ENCODE peak calls at places on chromosomes 4 and X, in nine cellular contexts. N is cerebellum; L is aorta; T is mucosa of gallbladder; S is effector memory CD4-positive, alpha-beta T cell; I is A549; D is A172; A is AML-193; J is activated CD8-positive, alpha-beta memory T cell treated with anti-CD3 and anti-CD28 coated beads, Interleukin-2, amount 50 U/mL, for 4 hours. C is an unnamed sample.

GRCh38 chr4:183658362-183659028 is 490 bp downstream of the RWDD4 start:
- DNase-seq in N (peak), L (peak), T (no peak), S (no peak), I (no peak), D (no peak), A (peak), J (peak), C (no peak)

GRCh38 chr4:81404294-81404693 is 67.4 kb downstream of the RASGEF1B start:
- DNase-seq in N (no peak), L (no peak), T (no peak), S (no peak), I (no peak), D (no peak), A (no peak), J (no peak), C (no peak)

GRCh38 chr4:23909671-23910070 is 19.8 kb upstream of the PPARGC1A start:
- DNase-seq in N (no peak), L (no peak), T (no peak), S (no peak), I (no peak), D (no peak), A (no peak), J (no peak), C (no peak)

GRCh38 chr4:62450740-62451139 is 1250.6 kb downstream of the ADGRL3 start:
- DNase-seq in N (no peak), L (no peak), T (no peak), S (no peak), I (no peak), D (no peak), A (no peak), J (no peak), C (no peak)

GRCh38 chr4:92334716-92335350 is 31.1 kb downstream of the GRID2 start:
- DNase-seq in N (peak), L (no peak), T (no peak), S (no peak), I (no peak), D (peak), A (no peak), J (no peak), C (no peak)

GRCh38 chr4:83128235-83128929 is 13.9 kb upstream of the PLAC8 start:
- DNase-seq in N (no peak), L (no peak), T (no peak), S (no peak), I (no peak), D (peak), A (peak), J (no peak), C (no peak)

GRCh38 chr4:688695-689497 is at the start of gene SLC49A3:
- DNase-seq in N (no peak), L (peak), T (no peak), S (no peak), I (no peak), D (no peak), A (no peak), J (no peak), C (no peak)

GRCh38 chr4:13866881-13867280 is 239.4 kb upstream of the BOD1L1 start:
- DNase-seq in N (no peak), L (no peak), T (no peak), S (no peak), I (no peak), D (no peak), A (no peak), J (no peak), C (no peak)

GRCh38 chr4:121656269-121656641 is 40.5 kb downstream of the ANXA5 start:
- DNase-seq in N (no peak), L (no peak), T (peak), S (no peak), I (no peak), D (peak), A (peak), J (no peak), C (no peak)

GRCh38 chr4:180380733-180381132 is 1862.5 kb upstream of the TENM3 start:
- DNase-seq in N (no peak), L (no peak), T (no peak), S (no peak), I (no peak), D (peak), A (no peak), J (no peak), C (no peak)

GRCh38 chr4:40269133-40269532 is 66.0 kb upstream of the CHRNA9 start:
- DNase-seq in N (no peak), L (no peak), T (no peak), S (no peak), I (no peak), D (no peak), A (no peak), J (no peak), C (no peak)

GRCh38 chrX:148135738-148136137 is 154.6 kb downstream of the FMR1NB start:
- DNase-seq in N (no peak), L (no peak), T (peak), S (no peak), I (no peak), D (peak), A (no peak), J (no peak), C (no peak)

GRCh38 chrX:106499473-106499872 is 112.3 kb upstream of the RADX start:
- DNase-seq in N (no peak), L (no peak), T (no peak), S (no peak), I (no peak), D (no peak), A (no peak), J (no peak), C (no peak)

GRCh38 chrX:68060506-68061205 is 372.6 kb downstream of the OPHN1 start:
- DNase-seq in N (no peak), L (no peak), T (no peak), S (no peak), I (no peak), D (peak), A (no peak), J (no peak), C (no peak)

GRCh38 chr4:150911326-150911725 is 103.8 kb downstream of the LRBA start:
- DNase-seq in N (no peak), L (no peak), T (no peak), S (no peak), I (no peak), D (no peak), A (no peak), J (no peak), C (no peak)

GRCh38 chr4:163263601-163264000 is 68.8 kb downstream of the NPY1R start:
- DNase-seq in N (no peak), L (no peak), T (no peak), S (no peak), I (no peak), D (no peak), A (no peak), J (no peak), C (no peak)

GRCh38 chr4:13088726-13089658 is 395.1 kb downstream of the RAB28 start:
- DNase-seq in N (peak), L (no peak), T (no peak), S (no peak), I (no peak), D (peak), A (no peak), J (no peak), C (no peak)

GRCh38 chr4:140355288-140355687 is 18.2 kb upstream of the SCOC start:
- DNase-seq in N (no peak), L (no peak), T (no peak), S (no peak), I (no peak), D (no peak), A (no peak), J (no peak), C (no peak)

GRCh38 chr4:168039593-168039992 is 52.7 kb upstream of the ANXA10 start:
- DNase-seq in N (no peak), L (no peak), T (no peak), S (no peak), I (no peak), D (no peak), A (no peak), J (no peak), C (no peak)

GRCh38 chrX:134513091-134513490 is 53.1 kb downstream of the HPRT1 start:
- DNase-seq in N (no peak), L (no peak), T (no peak), S (no peak), I (no peak), D (no peak), A (no peak), J (no peak), C (no peak)

GRCh38 chr4:74654230-74654681 is 140.1 kb downstream of the BTC start:
- DNase-seq in N (no peak), L (no peak), T (peak), S (no peak), I (peak), D (no peak), A (no peak), J (no peak), C (no peak)

GRCh38 chrX:151771726-151772125 is 37.2 kb downstream of the CNGA2 start:
- DNase-seq in N (no peak), L (no peak), T (no peak), S (no peak), I (no peak), D (no peak), A (no peak), J (no peak), C (no peak)

GRCh38 chr4:123672987-123673386 is 276.4 kb downstream of the SPRY1 start:
- DNase-seq in N (no peak), L (no peak), T (no peak), S (no peak), I (no peak), D (no peak), A (peak), J (no peak), C (no peak)

GRCh38 chrX:150569155-150569477 is 695 bp downstream of the MTM1 start:
- DNase-seq in N (no peak), L (no peak), T (no peak), S (no peak), I (no peak), D (no peak), A (peak), J (peak), C (peak)

GRCh38 chr4:38078590-38079381 is 118.6 kb downstream of the PTTG2 start:
- DNase-seq in N (no peak), L (no peak), T (no peak), S (no peak), I (no peak), D (peak), A (no peak), J (no peak), C (no peak)

GRCh38 chr4:116724249-116724648 is 361.1 kb downstream of the TRAM1L1 start:
- DNase-seq in N (no peak), L (no peak), T (no peak), S (no peak), I (no peak), D (no peak), A (no peak), J (no peak), C (no peak)

C was measured in T-helper 1 cell.